ENCODE peak calls at places on chromosome 4, in eight cellular contexts. K is breast epithelium, Q is upper lobe of left lung, H is endothelial cell, A is cardiac muscle cell, N is body of pancreas, R is lower leg skin, U is nephron progenitor cell. T is an unnamed sample.
A peak's percentile ranks its signal among the peaks of the same experiment; 100 is the strongest.

GRCh38 chr4:89491731-89492235 is 184.2 kb upstream of the GPRIN3 start:
- DNase-seq in R (no peak), U (no peak), Q (no peak), K (no peak), A (no peak), H (no peak), N (no peak), T (no peak)

GRCh38 chr4:56976878-56977320 is 507 bp downstream of the NOA1 start:
- DNase-seq in N (peak; percentile 78), K (no peak), A (no peak), U (peak; percentile 55), Q (peak; percentile 94), R (no peak), H (no peak), T (no peak)

GRCh38 chr4:168710353-168710946 is 213.6 kb downstream of the PALLD start:
- DNase-seq in U (no peak), A (peak; percentile 80), Q (no peak), N (peak; percentile 18), H (no peak), R (no peak), K (peak; percentile 53), T (no peak)

GRCh38 chr4:176896211-176896610 is 103.5 kb upstream of the VEGFC start:
- DNase-seq in U (no peak), N (no peak), K (no peak), R (no peak), H (no peak), A (peak; percentile 12), Q (no peak), T (no peak)

GRCh38 chr4:41572414-41572986 is 34.5 kb downstream of the LIMCH1 start:
- DNase-seq in H (no peak), K (no peak), R (no peak), A (no peak), N (no peak), U (no peak), Q (no peak), T (no peak)

GRCh38 chr4:42148453-42148852 is 4.0 kb downstream of the BEND4 start:
- DNase-seq in R (no peak), H (no peak), A (no peak), K (no peak), Q (no peak), U (no peak), N (no peak), T (no peak)

GRCh38 chr4:118904935-118905334 is 16.3 kb downstream of the SYNPO2 start:
- DNase-seq in K (no peak), N (no peak), U (no peak), A (peak; percentile 74), R (no peak), H (no peak), Q (no peak), T (no peak)

GRCh38 chr4:151012836-151013235 is 2.2 kb downstream of the LRBA start:
- DNase-seq in Q (no peak), H (no peak), R (no peak), K (no peak), A (no peak), N (no peak), U (no peak), T (no peak)

GRCh38 chr4:10442976-10443375 is 14.2 kb downstream of the ZNF518B start:
- DNase-seq in R (no peak), H (no peak), A (peak; percentile 33), N (no peak), U (no peak), Q (no peak), K (no peak), T (no peak)

GRCh38 chr4:94285666-94286065 is 57.0 kb downstream of the HPGDS start:
- DNase-seq in Q (no peak), K (no peak), H (no peak), U (no peak), R (no peak), N (no peak), A (no peak), T (no peak)

GRCh38 chr4:185395255-185395955 is at the start of gene LRP2BP:
- DNase-seq in U (no peak), H (no peak), N (no peak), Q (no peak), R (no peak), K (no peak), A (peak; percentile 18), T (no peak)

GRCh38 chr4:130563185-130563890 is 1467.4 kb downstream of the C4orf33 start:
- DNase-seq in N (peak; percentile 56), A (peak; percentile 88), H (peak; percentile 27), K (peak; percentile 25), R (no peak), U (peak; percentile 48), Q (no peak), T (no peak)

GRCh38 chr4:56874918-56875317 is 32.8 kb upstream of the REST start:
- DNase-seq in U (no peak), H (no peak), Q (no peak), K (no peak), R (no peak), A (no peak), N (no peak), T (no peak)

GRCh38 chr4:45568694-45569093 is 555.2 kb downstream of the GABRG1 start:
- DNase-seq in H (no peak), A (no peak), R (no peak), N (no peak), U (no peak), K (no peak), Q (no peak), T (no peak)

GRCh38 chr4:158302076-158302866 is 92.0 kb downstream of the TMEM144 start:
- DNase-seq in U (no peak), Q (no peak), K (peak; percentile 28), N (no peak), A (peak; percentile 80), R (no peak), H (no peak), T (no peak)

GRCh38 chr4:122658377-122658776 is 37.5 kb upstream of the IL21 start:
- DNase-seq in H (no peak), N (no peak), R (no peak), K (no peak), A (no peak), U (no peak), Q (no peak), T (no peak)

GRCh38 chr4:122647656-122648055 is 26.8 kb upstream of the IL21 start:
- DNase-seq in U (no peak), A (no peak), Q (no peak), R (no peak), K (no peak), H (no peak), N (no peak), T (no peak)

GRCh38 chr4:122650148-122650547 is 29.3 kb upstream of the IL21 start:
- DNase-seq in K (no peak), U (no peak), Q (no peak), R (no peak), H (no peak), A (no peak), N (no peak), T (no peak)

GRCh38 chr4:122652379-122652778 is 31.5 kb upstream of the IL21 start:
- DNase-seq in U (peak; percentile 12), H (peak; percentile 39), N (peak; percentile 29), A (peak; percentile 84), R (no peak), Q (no peak), K (peak; percentile 20), T (peak; percentile 15)
- TF ChIP-seq CTCF in U (no peak), H (peak; percentile 64), N (no peak), A (peak; percentile 67), R (no peak), Q (no peak), K (peak; percentile 38), T (peak; percentile 66)

DNA sequence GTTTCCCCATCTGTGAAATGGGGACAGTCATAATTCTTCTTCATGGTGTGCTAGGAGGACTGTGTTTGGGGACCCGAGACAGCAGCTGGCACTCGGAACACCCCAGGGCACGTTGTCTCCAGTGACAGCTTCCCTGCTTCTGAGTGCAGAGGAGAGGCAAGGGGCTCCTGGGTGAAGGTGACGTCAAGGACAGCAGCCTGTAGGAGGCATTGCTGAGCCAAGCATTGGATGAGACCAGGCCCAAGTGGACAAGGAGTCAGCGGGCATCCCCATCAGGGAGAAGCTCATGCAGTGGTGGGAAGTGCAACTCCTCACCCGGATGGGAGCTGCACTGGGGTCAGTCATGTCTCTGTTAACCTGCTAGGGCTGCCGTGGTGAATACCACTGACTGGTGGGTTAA is 46.1 kb downstream of the EVC start:
- DNase-seq in R (peak; percentile 39), A (no peak), K (no peak), N (no peak), U (no peak), Q (no peak), H (no peak), T (no peak)
- TF ChIP-seq CTCF in R (no peak), A (no peak), K (no peak), N (no peak), U (no peak), Q (no peak), H (no peak), T (no peak)

DNA sequence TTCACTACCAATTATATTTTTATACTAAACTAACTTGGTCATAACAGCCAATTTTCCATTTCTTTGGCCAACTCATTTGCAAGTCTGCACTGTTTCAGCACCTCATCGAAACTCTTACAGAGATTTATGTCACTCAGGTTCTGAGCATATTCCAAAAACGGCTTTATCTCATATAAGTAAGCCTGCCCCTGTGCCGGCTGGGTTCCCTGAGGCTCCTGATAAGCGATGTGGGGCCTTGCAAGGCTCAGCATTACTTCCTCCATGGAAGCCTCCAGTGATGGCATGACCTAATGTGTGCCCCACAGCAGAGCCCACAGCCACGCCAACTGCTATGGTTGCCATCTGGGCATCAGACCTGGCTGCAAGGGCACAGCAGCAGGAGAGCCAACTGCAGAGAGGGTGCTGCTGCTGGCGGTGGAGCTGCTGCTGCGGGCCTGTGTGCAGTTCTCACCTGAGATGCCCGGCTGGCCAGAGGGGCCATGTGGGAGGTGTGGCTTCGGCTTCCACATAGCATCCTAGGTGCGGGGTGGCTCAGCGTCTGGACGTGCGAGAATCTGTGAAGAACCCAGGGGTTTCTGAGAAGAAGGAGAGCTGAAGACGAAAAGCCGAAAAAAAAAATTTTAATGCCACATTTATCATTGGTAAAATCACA is 13.4 kb upstream of the IBSP start:
- DNase-seq in R (no peak), H (no peak), K (no peak), Q (peak; percentile 44), A (no peak), N (no peak), U (no peak), T (no peak)
- TF ChIP-seq CTCF in R (no peak), H (no peak), K (no peak), Q (no peak), A (no peak), N (no peak), U (no peak), T (no peak)

GRCh38 chr4:73589261-73589847 is 30.9 kb downstream of the RASSF6 start:
- DNase-seq in Q (no peak), A (peak; percentile 86), H (no peak), U (no peak), R (no peak), K (no peak), N (no peak), T (no peak)

GRCh38 chr4:73596001-73596400 is 24.2 kb downstream of the RASSF6 start:
- DNase-seq in U (no peak), A (no peak), N (no peak), H (no peak), K (no peak), Q (no peak), R (no peak), T (no peak)

GRCh38 chr4:73597594-73597993 is 22.6 kb downstream of the RASSF6 start:
- DNase-seq in A (no peak), Q (no peak), U (no peak), R (no peak), K (no peak), N (no peak), H (no peak), T (no peak)

GRCh38 chr4:73589887-73590801 is 30.1 kb downstream of the RASSF6 start:
- DNase-seq in U (no peak), H (no peak), K (no peak), A (peak; percentile 47), N (peak; percentile 50), R (no peak), Q (no peak), T (no peak)

GRCh38 chr4:73593631-73594241 is 26.5 kb downstream of the RASSF6 start:
- DNase-seq in R (no peak), H (peak; percentile 16), Q (no peak), U (no peak), N (peak; percentile 19), K (no peak), A (peak; percentile 60), T (no peak)
- TF ChIP-seq CTCF in R (no peak), H (peak; percentile 76), Q (no peak), U (peak; percentile 25), N (peak; percentile 31), K (peak; percentile 45), A (peak; percentile 64), T (peak; percentile 63)